ENCODE peak calls at places on chromosomes 3 and 15, in eight cellular contexts. One of them, this sample, is unnamed.

GRCh38 chr3:57446318-57446841 is 97.8 kb downstream of the DNAH12 start:
- DNase-seq in HuH-7: no peak
- DNase-seq in iPS-NIHi11: no peak
- DNase-seq in amniotic stem cell: no peak
- DNase-seq in stimulated activated CD4-positive, alpha-beta T cell treated with anti-CD3 and anti-CD28 coated beads, Interleukin-4, amount 100 ng/mL, for 24 hours: no peak
- DNase-seq in amygdala: no peak
- DNase-seq in nucleus accumbens: no peak
- DNase-seq in HFF-Myc: peak
- DNase-seq in this sample: no peak

GRCh38 chr3:26365706-26366105 is 256.9 kb upstream of the LRRC3B start:
- DNase-seq in HuH-7: no peak
- DNase-seq in iPS-NIHi11: no peak
- DNase-seq in amniotic stem cell: no peak
- DNase-seq in stimulated activated CD4-positive, alpha-beta T cell treated with anti-CD3 and anti-CD28 coated beads, Interleukin-4, amount 100 ng/mL, for 24 hours: no peak
- DNase-seq in amygdala: no peak
- DNase-seq in nucleus accumbens: no peak
- DNase-seq in HFF-Myc: no peak
- DNase-seq in this sample: no peak

GRCh38 chr3:86990734-86991481 is at the start of gene VGLL3:
- DNase-seq in HuH-7: peak
- DNase-seq in iPS-NIHi11: peak
- DNase-seq in amniotic stem cell: peak
- DNase-seq in stimulated activated CD4-positive, alpha-beta T cell treated with anti-CD3 and anti-CD28 coated beads, Interleukin-4, amount 100 ng/mL, for 24 hours: no peak
- DNase-seq in amygdala: peak
- DNase-seq in nucleus accumbens: no peak
- DNase-seq in HFF-Myc: peak
- DNase-seq in this sample: no peak

GRCh38 chr15:80709542-80709941 is 14.4 kb downstream of the ABHD17C start:
- DNase-seq in HuH-7: no peak
- DNase-seq in iPS-NIHi11: peak
- DNase-seq in amniotic stem cell: no peak
- DNase-seq in stimulated activated CD4-positive, alpha-beta T cell treated with anti-CD3 and anti-CD28 coated beads, Interleukin-4, amount 100 ng/mL, for 24 hours: no peak
- DNase-seq in amygdala: no peak
- DNase-seq in nucleus accumbens: no peak
- DNase-seq in HFF-Myc: no peak
- DNase-seq in this sample: no peak

GRCh38 chr3:33417051-33417673 is 23.0 kb downstream of the UBP1 start:
- DNase-seq in HuH-7: no peak
- DNase-seq in iPS-NIHi11: no peak
- DNase-seq in amniotic stem cell: no peak
- DNase-seq in stimulated activated CD4-positive, alpha-beta T cell treated with anti-CD3 and anti-CD28 coated beads, Interleukin-4, amount 100 ng/mL, for 24 hours: no peak
- DNase-seq in amygdala: no peak
- DNase-seq in nucleus accumbens: no peak
- DNase-seq in HFF-Myc: no peak
- DNase-seq in this sample: no peak

GRCh38 chr3:72487078-72487765 is 361.0 kb downstream of the SHQ1 start:
- DNase-seq in HuH-7: no peak
- DNase-seq in iPS-NIHi11: peak
- DNase-seq in amniotic stem cell: peak
- DNase-seq in stimulated activated CD4-positive, alpha-beta T cell treated with anti-CD3 and anti-CD28 coated beads, Interleukin-4, amount 100 ng/mL, for 24 hours: peak
- DNase-seq in amygdala: no peak
- DNase-seq in nucleus accumbens: no peak
- DNase-seq in HFF-Myc: peak
- DNase-seq in this sample: no peak

GRCh38 chr15:71776304-71776703 is 34.0 kb upstream of the NR2E3 start:
- DNase-seq in HuH-7: no peak
- DNase-seq in iPS-NIHi11: no peak
- DNase-seq in amniotic stem cell: no peak
- DNase-seq in stimulated activated CD4-positive, alpha-beta T cell treated with anti-CD3 and anti-CD28 coated beads, Interleukin-4, amount 100 ng/mL, for 24 hours: no peak
- DNase-seq in amygdala: no peak
- DNase-seq in nucleus accumbens: no peak
- DNase-seq in HFF-Myc: no peak
- DNase-seq in this sample: no peak

GRCh38 chr3:111695584-111696213 is 100.6 kb upstream of the ZBED2 start:
- DNase-seq in HuH-7: no peak
- DNase-seq in iPS-NIHi11: no peak
- DNase-seq in amniotic stem cell: peak
- DNase-seq in stimulated activated CD4-positive, alpha-beta T cell treated with anti-CD3 and anti-CD28 coated beads, Interleukin-4, amount 100 ng/mL, for 24 hours: peak
- DNase-seq in amygdala: no peak
- DNase-seq in nucleus accumbens: no peak
- DNase-seq in HFF-Myc: peak
- DNase-seq in this sample: no peak

GRCh38 chr3:30695302-30696061 is 89.1 kb downstream of the TGFBR2 start:
- DNase-seq in HuH-7: no peak
- DNase-seq in iPS-NIHi11: peak
- DNase-seq in amniotic stem cell: no peak
- DNase-seq in stimulated activated CD4-positive, alpha-beta T cell treated with anti-CD3 and anti-CD28 coated beads, Interleukin-4, amount 100 ng/mL, for 24 hours: no peak
- DNase-seq in amygdala: no peak
- DNase-seq in nucleus accumbens: no peak
- DNase-seq in HFF-Myc: no peak
- DNase-seq in this sample: no peak

GRCh38 chr15:33910741-33911140 is 57.6 kb upstream of the CHRM5 start:
- DNase-seq in HuH-7: no peak
- DNase-seq in iPS-NIHi11: no peak
- DNase-seq in amniotic stem cell: no peak
- DNase-seq in stimulated activated CD4-positive, alpha-beta T cell treated with anti-CD3 and anti-CD28 coated beads, Interleukin-4, amount 100 ng/mL, for 24 hours: no peak
- DNase-seq in amygdala: no peak
- DNase-seq in nucleus accumbens: no peak
- DNase-seq in HFF-Myc: no peak
- DNase-seq in this sample: no peak

GRCh38 chr15:69686626-69687025 is 234.0 kb downstream of the RPLP1 start:
- DNase-seq in HuH-7: no peak
- DNase-seq in iPS-NIHi11: no peak
- DNase-seq in amniotic stem cell: no peak
- DNase-seq in stimulated activated CD4-positive, alpha-beta T cell treated with anti-CD3 and anti-CD28 coated beads, Interleukin-4, amount 100 ng/mL, for 24 hours: no peak
- DNase-seq in amygdala: no peak
- DNase-seq in nucleus accumbens: no peak
- DNase-seq in HFF-Myc: no peak
- DNase-seq in this sample: no peak

GRCh38 chr3:48832691-48833090 is 15.0 kb downstream of the PRKAR2A start:
- DNase-seq in HuH-7: no peak
- DNase-seq in iPS-NIHi11: no peak
- DNase-seq in amniotic stem cell: no peak
- DNase-seq in stimulated activated CD4-positive, alpha-beta T cell treated with anti-CD3 and anti-CD28 coated beads, Interleukin-4, amount 100 ng/mL, for 24 hours: no peak
- DNase-seq in amygdala: no peak
- DNase-seq in nucleus accumbens: no peak
- DNase-seq in HFF-Myc: no peak
- DNase-seq in this sample: no peak

GRCh38 chr3:44355634-44356033 is 17.1 kb downstream of the TCAIM start:
- DNase-seq in HuH-7: no peak
- DNase-seq in iPS-NIHi11: no peak
- DNase-seq in amniotic stem cell: peak
- DNase-seq in stimulated activated CD4-positive, alpha-beta T cell treated with anti-CD3 and anti-CD28 coated beads, Interleukin-4, amount 100 ng/mL, for 24 hours: no peak
- DNase-seq in amygdala: peak
- DNase-seq in nucleus accumbens: no peak
- DNase-seq in HFF-Myc: peak
- DNase-seq in this sample: no peak

GRCh38 chr15:62610499-62610898 is 432.0 kb upstream of the TPM1 start:
- DNase-seq in HuH-7: no peak
- DNase-seq in iPS-NIHi11: no peak
- DNase-seq in amniotic stem cell: no peak
- DNase-seq in stimulated activated CD4-positive, alpha-beta T cell treated with anti-CD3 and anti-CD28 coated beads, Interleukin-4, amount 100 ng/mL, for 24 hours: no peak
- DNase-seq in amygdala: no peak
- DNase-seq in nucleus accumbens: no peak
- DNase-seq in HFF-Myc: no peak
- DNase-seq in this sample: no peak

This sample was measured in T-helper 17 cell.